ENCODE peak calls at places on chromosomes 6 and 20, in four cellular contexts. W is aorta, O is uterus, D is heart left ventricle. E is an unnamed sample. For H3K9me3 and H3K27me3, the result is how much of the 10 kb centered on the place peaks cover.

GRCh38 chr20:7410150-7410549 is 530.1 kb downstream of the HAO1 start:
- DNase-seq in W (no peak), O (no peak), D (no peak), E (no peak)

GRCh38 chr20:63651942-63652191 is 1.4 kb downstream of the STMN3 start:
- DNase-seq in W (no peak), O (no peak), D (no peak), E (no peak)

GRCh38 chr20:37350655-37351574 is 5.0 kb downstream of the SRC start:
- DNase-seq in W (no peak), O (no peak), D (no peak), E (no peak)

GRCh38 chr6:90835584-90836212 is 248.8 kb upstream of the MAP3K7 start:
- DNase-seq in W (no peak), O (no peak), D (no peak), E (no peak)

GRCh38 chr6:139402935-139403386 is 28.5 kb upstream of the CITED2 start:
- DNase-seq in W (no peak), O (no peak), D (no peak), E (peak)

GRCh38 chr6:13485923-13486557 is 1.4 kb downstream of the GFOD1 start:
- DNase-seq in W (peak), O (peak), D (peak), E (no peak)

GRCh38 chr20:3068986-3069900 is 2.2 kb upstream of the OXT start:
- DNase-seq in W (peak), O (no peak), D (no peak), E (no peak)

GRCh38 chr6:34560366-34561226 is 4.5 kb upstream of the SPDEF start:
- DNase-seq in W (no peak), O (no peak), D (no peak), E (no peak)

GRCh38 chr6:147808631-147809030 is 300.1 kb downstream of the SAMD5 start:
- DNase-seq in W (no peak), O (no peak), D (no peak), E (no peak)

GRCh38 chr20:1467355-1468116 is 887 bp upstream of the NSFL1C start:
- DNase-seq in W (no peak), O (no peak), D (no peak), E (peak)

GRCh38 chr20:59005523-59006166 is 1.4 kb downstream of the CTSZ start:
- DNase-seq in W (peak), O (no peak), D (no peak), E (no peak)

GRCh38 chr6:72950114-72950860 is 275.0 kb downstream of the KHDC1L start:
- DNase-seq in W (no peak), O (no peak), D (no peak), E (no peak)

GRCh38 chr6:142942805-142943227 is 2.2 kb downstream of the HIVEP2 start:
- DNase-seq in W (no peak), O (no peak), D (no peak), E (no peak)

GRCh38 chr20:10505320-10506226 is 70.5 kb downstream of the SLX4IP start:
- DNase-seq in W (no peak), O (peak), D (no peak), E (no peak)

GRCh38 chr20:9360427-9360826 is 154.0 kb upstream of the LAMP5 start:
- DNase-seq in W (no peak), O (no peak), D (no peak), E (no peak)

GRCh38 chr6:25660512-25660911 is 8.5 kb downstream of the SCGN start:
- DNase-seq in W (no peak), O (no peak), D (no peak), E (no peak)

GRCh38 chr20:2382833-2383232 is 2.1 kb downstream of the TGM6 start:
- DNase-seq in W (no peak), O (no peak), D (no peak), E (no peak)

GRCh38 chr6:105398859-105399258 is 4.0 kb downstream of the PREP start:
- DNase-seq in W (no peak), O (no peak), D (no peak), E (no peak)

GRCh38 chr20:59776059-59776603 is 157.3 kb downstream of the SYCP2 start:
- DNase-seq in W (peak), O (peak), D (no peak), E (no peak)

GRCh38 chr20:24033151-24033550 is 44.6 kb upstream of the GGTLC1 start:
- DNase-seq in W (no peak), O (no peak), D (no peak), E (no peak)

GRCh38 chr20:47607208-47607613 is 105.5 kb downstream of the NCOA3 start:
- DNase-seq in W (no peak), O (no peak), D (no peak), E (no peak)

GRCh38 chr6:131858765-131859490 is 51.1 kb downstream of the ENPP1 start:
- DNase-seq in W (no peak), O (no peak), D (no peak), E (no peak)

GRCh38 chr20:5947276-5947675 is 3.1 kb downstream of the TRMT6 start:
- DNase-seq in W (no peak), O (no peak), D (no peak), E (no peak)

GRCh38 chr20:18650224-18650623 is 62.4 kb downstream of the DTD1 start:
- DNase-seq in W (no peak), O (no peak), D (no peak), E (no peak)

GRCh38 chr6:44074383-44075136 is 52.7 kb downstream of the MRPL14 start:
- DNase-seq in W (peak), O (peak), D (peak), E (peak)

GRCh38 chr6:138970856-138971425 is 17.1 kb downstream of the REPS1 start:
- DNase-seq in W (no peak), O (no peak), D (no peak), E (no peak)

GRCh38 chr6:134331255-134331654 is 13.3 kb upstream of the SGK1 start:
- DNase-seq in W (no peak), O (no peak), D (no peak), E (no peak)

DNA sequence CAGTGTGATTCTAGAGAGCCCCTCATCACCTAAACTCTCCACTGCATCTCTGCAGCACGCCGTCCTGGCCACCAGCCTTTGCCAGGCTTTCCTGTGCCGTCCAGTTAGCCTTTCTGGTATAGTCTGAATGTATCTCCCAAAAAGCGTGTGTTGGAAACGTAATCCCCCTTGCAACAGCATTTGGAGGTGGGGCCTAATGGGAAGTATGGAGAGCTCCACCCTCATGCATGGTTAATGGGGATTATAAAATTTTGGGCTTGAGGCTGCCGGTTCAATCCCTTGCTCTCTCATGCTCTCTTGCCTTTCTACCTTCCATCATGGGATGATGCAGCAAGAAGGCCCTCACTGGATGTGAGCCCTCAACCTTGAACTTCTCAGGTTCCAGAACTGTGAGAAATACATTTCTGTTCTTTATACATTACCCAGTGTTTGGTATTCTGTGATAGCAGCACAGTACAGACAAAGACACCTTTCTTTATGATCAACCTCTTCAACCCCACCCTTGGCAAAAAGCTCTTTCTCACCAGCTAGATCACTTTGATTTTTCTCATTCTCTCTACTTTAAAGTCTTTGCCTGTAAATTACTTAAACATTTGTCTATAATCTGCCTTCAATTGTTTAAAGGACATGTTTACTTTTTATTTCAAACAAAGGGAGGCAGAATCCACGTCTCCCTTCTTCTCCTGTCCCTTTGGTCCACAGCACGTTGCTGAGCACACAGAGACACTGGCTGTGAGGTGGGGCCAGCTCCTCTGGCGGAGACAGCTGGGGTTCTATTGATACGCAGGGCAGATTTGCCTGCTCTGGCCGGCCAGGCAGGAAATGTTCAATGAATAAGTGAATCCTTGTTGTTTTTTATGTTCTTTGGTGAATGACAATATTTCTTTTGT is 53.1 kb downstream of the NEDD9 start:
- DNase-seq in W (no peak), O (no peak), D (no peak), E (no peak)
- H3K9me3 ChIP-seq in W (under half), O (under half), D (under half), E (under half)

GRCh38 chr6:107443904-107444267 is 15.5 kb downstream of the PDSS2 start:
- DNase-seq in W (no peak), O (no peak), D (no peak), E (no peak)
- H3K27ac ChIP-seq in W (no peak), O (no peak), D (no peak), E (no peak)

GRCh38 chr6:165988306-165988756 is 179.3 kb downstream of the TBXT start:
- DNase-seq in W (peak), O (no peak), D (no peak), E (no peak)

GRCh38 chr6:165987483-165988305 is 180.0 kb downstream of the TBXT start:
- DNase-seq in W (peak), O (peak), D (peak), E (peak)

GRCh38 chr6:165990216-165990615 is 177.4 kb downstream of the TBXT start:
- DNase-seq in W (no peak), O (no peak), D (no peak), E (no peak)

GRCh38 chr6:165988757-165989456 is 178.7 kb downstream of the TBXT start:
- DNase-seq in W (peak), O (peak), D (no peak), E (no peak)

DNA sequence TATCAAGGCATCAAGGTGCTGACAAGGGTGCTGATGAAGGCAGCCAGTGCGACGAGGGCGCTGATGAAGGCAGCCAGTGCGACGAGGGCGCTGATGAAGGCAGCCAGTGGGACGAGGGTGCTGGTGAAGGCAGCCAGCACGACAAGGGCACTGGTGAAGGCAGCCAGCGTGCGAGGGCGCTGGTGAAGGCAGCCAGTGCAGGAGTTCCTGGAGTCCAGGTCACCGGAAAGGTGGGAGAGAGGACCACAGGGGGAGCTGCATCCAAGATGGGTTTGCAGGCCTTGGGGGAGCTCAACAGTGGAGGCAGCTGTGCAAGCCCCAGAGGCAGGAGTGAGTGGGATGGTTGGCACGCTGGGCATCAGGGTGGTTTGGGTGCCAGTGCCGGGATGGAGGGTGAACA is 176.3 kb downstream of the TBXT start:
- DNase-seq in W (peak), O (no peak), D (no peak), E (no peak)
- H3K27me3 ChIP-seq in W (under half), O (under half), D (under half), E (under half)

GRCh38 chr6:137188855-137189254 is 15.4 kb upstream of the IL22RA2 start:
- DNase-seq in W (no peak), O (no peak), D (no peak), E (no peak)
- H3K9me3 ChIP-seq in W (under half), O (under half), D (under half), E (under half)

GRCh38 chr6:101630956-101631355 is 237.4 kb downstream of the GRIK2 start:
- DNase-seq in W (no peak), O (no peak), D (no peak), E (no peak)

DNA sequence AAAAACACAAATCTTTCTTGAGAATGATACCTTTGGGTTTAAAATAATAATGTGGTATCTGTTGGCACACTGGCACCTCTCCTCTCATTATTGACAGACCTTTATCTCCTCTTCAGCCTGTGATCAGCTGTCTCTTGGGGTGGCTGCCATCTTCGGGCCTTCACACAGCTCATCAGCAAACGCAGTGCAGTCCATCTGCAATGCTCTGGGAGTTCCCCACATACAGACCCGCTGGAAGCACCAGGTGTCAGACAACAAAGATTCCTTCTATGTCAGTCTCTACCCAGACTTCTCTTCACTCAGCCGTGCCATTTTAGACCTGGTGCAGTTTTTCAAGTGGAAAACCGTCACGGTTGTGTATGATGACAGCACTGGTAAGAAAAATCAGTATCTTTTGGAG is 232.8 kb downstream of the GRIK2 start:
- DNase-seq in W (no peak), O (no peak), D (no peak), E (no peak)
- H3K27ac ChIP-seq in W (no peak), O (no peak), D (no peak), E (no peak)

DNA sequence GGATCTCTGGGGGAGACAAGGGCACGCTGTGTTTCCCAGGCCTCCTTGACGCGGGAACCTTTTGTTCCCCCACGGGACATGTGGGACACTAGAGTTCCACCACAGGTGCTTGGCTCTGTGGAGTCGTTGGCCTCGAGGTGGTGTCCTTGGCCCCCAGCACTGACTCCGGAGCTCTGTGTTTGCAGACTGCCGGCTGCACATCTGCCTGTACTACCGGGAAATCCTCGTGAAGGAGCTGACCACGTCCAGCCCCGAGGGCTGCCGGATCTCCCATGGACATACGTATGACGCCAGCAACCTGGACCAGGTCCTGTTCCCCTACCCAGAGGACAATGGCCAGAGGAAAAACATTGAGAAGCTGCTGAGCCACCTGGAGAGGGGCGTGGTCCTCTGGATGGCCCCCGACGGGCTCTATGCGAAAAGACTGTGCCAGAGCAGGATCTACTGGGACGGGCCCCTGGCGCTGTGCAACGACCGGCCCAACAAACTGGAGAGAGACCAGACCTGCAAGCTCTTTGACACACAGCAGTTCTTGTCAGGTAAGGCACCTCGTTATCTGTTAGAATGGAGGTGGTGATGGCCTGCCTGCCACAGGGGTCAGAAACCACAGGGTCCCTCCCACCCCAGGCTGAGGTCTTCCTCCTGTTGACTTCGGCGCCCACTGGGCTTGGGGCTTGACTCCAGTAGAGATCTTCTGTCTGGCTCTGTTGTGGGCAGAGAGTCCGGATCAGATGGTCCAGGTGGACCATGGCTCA is 9.9 kb downstream of the IRF4 start:
- DNase-seq in W (no peak), O (no peak), D (no peak), E (no peak)
- H3K27me3 ChIP-seq in W (under half), O (under half), D (under half), E (under half)

GRCh38 chr6:159540883-159541282 is 152.2 kb downstream of the SOD2 start:
- DNase-seq in W (no peak), O (no peak), D (no peak), E (no peak)

GRCh38 chr6:159540152-159540551 is 152.9 kb downstream of the SOD2 start:
- DNase-seq in W (no peak), O (no peak), D (no peak), E (no peak)

GRCh38 chr6:159535629-159536028 is 157.4 kb downstream of the SOD2 start:
- DNase-seq in W (no peak), O (peak), D (no peak), E (no peak)

GRCh38 chr6:159541296-159541695 is 151.7 kb downstream of the SOD2 start:
- DNase-seq in W (no peak), O (no peak), D (no peak), E (no peak)
- H3K9me3 ChIP-seq in W (under half), O (under half), D (under half), E (under half)

GRCh38 chr6:22145294-22145693 is 151.5 kb downstream of the PRL start:
- DNase-seq in W (no peak), O (no peak), D (no peak), E (no peak)

GRCh38 chr6:22147983-22148797 is 148.6 kb downstream of the PRL start:
- DNase-seq in W (no peak), O (no peak), D (peak), E (peak)

GRCh38 chr6:22147469-22147815 is 149.4 kb downstream of the PRL start:
- DNase-seq in W (no peak), O (no peak), D (no peak), E (no peak)

GRCh38 chr6:22146581-22147468 is 150.0 kb downstream of the PRL start:
- DNase-seq in W (no peak), O (peak), D (peak), E (peak)

DNA sequence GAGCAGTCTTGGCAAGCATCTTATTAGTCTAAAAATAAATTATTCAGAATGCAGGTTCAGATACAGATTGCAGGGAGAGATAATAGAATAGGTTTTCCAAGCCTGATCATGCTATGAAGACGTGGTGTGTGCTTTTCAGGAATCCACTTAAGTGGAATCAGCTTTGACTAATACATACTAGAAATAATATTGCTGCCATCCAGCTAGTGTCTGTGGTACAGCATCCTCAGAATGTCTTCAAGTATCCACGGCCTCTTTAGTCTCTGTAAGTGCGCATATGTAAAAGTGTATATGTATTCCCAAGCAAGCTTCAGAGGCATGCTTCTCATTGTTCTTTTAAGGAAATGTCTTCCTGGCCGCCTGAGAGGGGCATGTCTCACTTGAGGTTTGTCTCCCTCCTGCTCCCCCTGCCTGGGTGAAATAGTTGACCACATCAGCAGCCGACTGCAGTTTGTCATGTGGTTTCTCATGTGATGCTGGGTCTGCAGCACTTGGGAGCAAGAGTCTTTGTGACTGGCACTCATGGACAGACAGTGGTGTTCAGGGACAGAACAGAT is 150.9 kb downstream of the PRL start:
- DNase-seq in W (no peak), O (peak), D (peak), E (peak)
- H3K27ac ChIP-seq in W (no peak), O (no peak), D (no peak), E (no peak)

GRCh38 chr6:27631614-27631925 is 158.7 kb upstream of the ZNF184 start:
- DNase-seq in W (no peak), O (no peak), D (no peak), E (no peak)

GRCh38 chr6:27630727-27631613 is 158.1 kb upstream of the ZNF184 start:
- DNase-seq in W (no peak), O (no peak), D (no peak), E (no peak)
- H3K27me3 ChIP-seq in W (under half), O (under half), D (half or more), E (under half)

GRCh38 chr6:170047813-170048212 is 243.1 kb downstream of the DLL1 start:
- DNase-seq in W (peak), O (peak), D (no peak), E (no peak)
- H3K9me3 ChIP-seq in W (under half), O (under half), D (under half), E (under half)